ENCODE peak calls at places on chromosomes 13 and 19, in ten cellular contexts. One of them, this sample, is unnamed.
A peak's percentile ranks its signal among the peaks of the same experiment; 100 is the strongest.

GRCh38 chr19:46000497-46001246 is 5.4 kb downstream of the CCDC61 start:
- DNase-seq in T-cell: peak; percentile 78
- DNase-seq in GM23338: peak; percentile 85
- DNase-seq in stimulated activated CD4-positive, alpha-beta T cell treated with anti-CD3 and anti-CD28 coated beads, Interleukin-2, amount 100 ng/mL, for 48 hours: peak; percentile 46
- DNase-seq in left colon: peak; percentile 58
- DNase-seq in stimulated activated CD8-positive, alpha-beta memory T cell treated with anti-CD3 and anti-CD28 coated beads, Interleukin-7, amount 100 ng/mL, for 24 hours: no peak
- DNase-seq in choroid plexus epithelial cell: peak; percentile 35
- DNase-seq in fibroblast of pulmonary artery: no peak
- DNase-seq in OCI-LY7: peak; percentile 81
- DNase-seq in activated CD4-positive, CD25-positive, alpha-beta regulatory T cell treated with anti-CD3 and anti-CD28 coated beads, Interleukin-2, amount 50 U/mL, for 72 hours: peak; percentile 56
- DNase-seq in this sample: no peak

GRCh38 chr13:49356224-49356623 is 87.6 kb downstream of the CAB39L start:
- DNase-seq in T-cell: no peak
- DNase-seq in GM23338: no peak
- DNase-seq in stimulated activated CD4-positive, alpha-beta T cell treated with anti-CD3 and anti-CD28 coated beads, Interleukin-2, amount 100 ng/mL, for 48 hours: no peak
- DNase-seq in left colon: no peak
- DNase-seq in stimulated activated CD8-positive, alpha-beta memory T cell treated with anti-CD3 and anti-CD28 coated beads, Interleukin-7, amount 100 ng/mL, for 24 hours: no peak
- DNase-seq in choroid plexus epithelial cell: peak; percentile 92
- DNase-seq in fibroblast of pulmonary artery: peak; percentile 81
- DNase-seq in OCI-LY7: no peak
- DNase-seq in activated CD4-positive, CD25-positive, alpha-beta regulatory T cell treated with anti-CD3 and anti-CD28 coated beads, Interleukin-2, amount 50 U/mL, for 72 hours: no peak
- DNase-seq in this sample: no peak

GRCh38 chr13:27290715-27291114 is 20.1 kb downstream of the RASL11A start:
- DNase-seq in T-cell: no peak
- DNase-seq in GM23338: peak; percentile 26
- DNase-seq in stimulated activated CD4-positive, alpha-beta T cell treated with anti-CD3 and anti-CD28 coated beads, Interleukin-2, amount 100 ng/mL, for 48 hours: no peak
- DNase-seq in left colon: no peak
- DNase-seq in stimulated activated CD8-positive, alpha-beta memory T cell treated with anti-CD3 and anti-CD28 coated beads, Interleukin-7, amount 100 ng/mL, for 24 hours: no peak
- DNase-seq in choroid plexus epithelial cell: no peak
- DNase-seq in fibroblast of pulmonary artery: no peak
- DNase-seq in OCI-LY7: no peak
- DNase-seq in activated CD4-positive, CD25-positive, alpha-beta regulatory T cell treated with anti-CD3 and anti-CD28 coated beads, Interleukin-2, amount 50 U/mL, for 72 hours: no peak
- DNase-seq in this sample: no peak

GRCh38 chr13:80239571-80240255 is 101.2 kb downstream of the SPRY2 start:
- DNase-seq in T-cell: no peak
- DNase-seq in GM23338: no peak
- DNase-seq in stimulated activated CD4-positive, alpha-beta T cell treated with anti-CD3 and anti-CD28 coated beads, Interleukin-2, amount 100 ng/mL, for 48 hours: no peak
- DNase-seq in left colon: no peak
- DNase-seq in stimulated activated CD8-positive, alpha-beta memory T cell treated with anti-CD3 and anti-CD28 coated beads, Interleukin-7, amount 100 ng/mL, for 24 hours: no peak
- DNase-seq in choroid plexus epithelial cell: peak; percentile 37
- DNase-seq in fibroblast of pulmonary artery: no peak
- DNase-seq in OCI-LY7: no peak
- DNase-seq in activated CD4-positive, CD25-positive, alpha-beta regulatory T cell treated with anti-CD3 and anti-CD28 coated beads, Interleukin-2, amount 50 U/mL, for 72 hours: no peak
- DNase-seq in this sample: no peak

GRCh38 chr13:96491103-96491502 is 401.2 kb downstream of the HS6ST3 start:
- DNase-seq in T-cell: no peak
- DNase-seq in GM23338: no peak
- DNase-seq in stimulated activated CD4-positive, alpha-beta T cell treated with anti-CD3 and anti-CD28 coated beads, Interleukin-2, amount 100 ng/mL, for 48 hours: no peak
- DNase-seq in left colon: no peak
- DNase-seq in stimulated activated CD8-positive, alpha-beta memory T cell treated with anti-CD3 and anti-CD28 coated beads, Interleukin-7, amount 100 ng/mL, for 24 hours: no peak
- DNase-seq in choroid plexus epithelial cell: no peak
- DNase-seq in fibroblast of pulmonary artery: no peak
- DNase-seq in OCI-LY7: no peak
- DNase-seq in activated CD4-positive, CD25-positive, alpha-beta regulatory T cell treated with anti-CD3 and anti-CD28 coated beads, Interleukin-2, amount 50 U/mL, for 72 hours: no peak
- DNase-seq in this sample: no peak

GRCh38 chr13:19587635-19588300 is 26.4 kb upstream of the TPTE2 start:
- DNase-seq in T-cell: no peak
- DNase-seq in GM23338: peak; percentile 62
- DNase-seq in stimulated activated CD4-positive, alpha-beta T cell treated with anti-CD3 and anti-CD28 coated beads, Interleukin-2, amount 100 ng/mL, for 48 hours: peak; percentile 16
- DNase-seq in left colon: no peak
- DNase-seq in stimulated activated CD8-positive, alpha-beta memory T cell treated with anti-CD3 and anti-CD28 coated beads, Interleukin-7, amount 100 ng/mL, for 24 hours: no peak
- DNase-seq in choroid plexus epithelial cell: peak; percentile 78
- DNase-seq in fibroblast of pulmonary artery: peak; percentile 57
- DNase-seq in OCI-LY7: peak; percentile 59
- DNase-seq in activated CD4-positive, CD25-positive, alpha-beta regulatory T cell treated with anti-CD3 and anti-CD28 coated beads, Interleukin-2, amount 50 U/mL, for 72 hours: no peak
- DNase-seq in this sample: no peak

GRCh38 chr19:5877869-5878268 is 7.5 kb upstream of the FUT5 start:
- DNase-seq in T-cell: no peak
- DNase-seq in GM23338: no peak
- DNase-seq in stimulated activated CD4-positive, alpha-beta T cell treated with anti-CD3 and anti-CD28 coated beads, Interleukin-2, amount 100 ng/mL, for 48 hours: no peak
- DNase-seq in left colon: no peak
- DNase-seq in stimulated activated CD8-positive, alpha-beta memory T cell treated with anti-CD3 and anti-CD28 coated beads, Interleukin-7, amount 100 ng/mL, for 24 hours: no peak
- DNase-seq in choroid plexus epithelial cell: no peak
- DNase-seq in fibroblast of pulmonary artery: no peak
- DNase-seq in OCI-LY7: no peak
- DNase-seq in activated CD4-positive, CD25-positive, alpha-beta regulatory T cell treated with anti-CD3 and anti-CD28 coated beads, Interleukin-2, amount 50 U/mL, for 72 hours: no peak
- DNase-seq in this sample: no peak

GRCh38 chr13:81639984-81640582 is 1299.2 kb upstream of the SPRY2 start:
- DNase-seq in T-cell: no peak
- DNase-seq in GM23338: peak; percentile 36
- DNase-seq in stimulated activated CD4-positive, alpha-beta T cell treated with anti-CD3 and anti-CD28 coated beads, Interleukin-2, amount 100 ng/mL, for 48 hours: no peak
- DNase-seq in left colon: no peak
- DNase-seq in stimulated activated CD8-positive, alpha-beta memory T cell treated with anti-CD3 and anti-CD28 coated beads, Interleukin-7, amount 100 ng/mL, for 24 hours: no peak
- DNase-seq in choroid plexus epithelial cell: peak; percentile 19
- DNase-seq in fibroblast of pulmonary artery: no peak
- DNase-seq in OCI-LY7: peak; percentile 1
- DNase-seq in activated CD4-positive, CD25-positive, alpha-beta regulatory T cell treated with anti-CD3 and anti-CD28 coated beads, Interleukin-2, amount 50 U/mL, for 72 hours: no peak
- DNase-seq in this sample: no peak

GRCh38 chr13:99792079-99792921 is 179.3 kb downstream of the ZIC5 start:
- DNase-seq in T-cell: no peak
- DNase-seq in GM23338: peak; percentile 51
- DNase-seq in stimulated activated CD4-positive, alpha-beta T cell treated with anti-CD3 and anti-CD28 coated beads, Interleukin-2, amount 100 ng/mL, for 48 hours: no peak
- DNase-seq in left colon: no peak
- DNase-seq in stimulated activated CD8-positive, alpha-beta memory T cell treated with anti-CD3 and anti-CD28 coated beads, Interleukin-7, amount 100 ng/mL, for 24 hours: no peak
- DNase-seq in choroid plexus epithelial cell: no peak
- DNase-seq in fibroblast of pulmonary artery: no peak
- DNase-seq in OCI-LY7: no peak
- DNase-seq in activated CD4-positive, CD25-positive, alpha-beta regulatory T cell treated with anti-CD3 and anti-CD28 coated beads, Interleukin-2, amount 50 U/mL, for 72 hours: no peak
- DNase-seq in this sample: no peak

GRCh38 chr13:28375250-28375930 is 119.5 kb downstream of the FLT1 start:
- DNase-seq in T-cell: no peak
- DNase-seq in GM23338: no peak
- DNase-seq in stimulated activated CD4-positive, alpha-beta T cell treated with anti-CD3 and anti-CD28 coated beads, Interleukin-2, amount 100 ng/mL, for 48 hours: no peak
- DNase-seq in left colon: no peak
- DNase-seq in stimulated activated CD8-positive, alpha-beta memory T cell treated with anti-CD3 and anti-CD28 coated beads, Interleukin-7, amount 100 ng/mL, for 24 hours: no peak
- DNase-seq in choroid plexus epithelial cell: no peak
- DNase-seq in fibroblast of pulmonary artery: no peak
- DNase-seq in OCI-LY7: no peak
- DNase-seq in activated CD4-positive, CD25-positive, alpha-beta regulatory T cell treated with anti-CD3 and anti-CD28 coated beads, Interleukin-2, amount 50 U/mL, for 72 hours: no peak
- DNase-seq in this sample: no peak

GRCh38 chr19:56683119-56683518 is 11.6 kb upstream of the ZNF835 start:
- DNase-seq in T-cell: no peak
- DNase-seq in GM23338: no peak
- DNase-seq in stimulated activated CD4-positive, alpha-beta T cell treated with anti-CD3 and anti-CD28 coated beads, Interleukin-2, amount 100 ng/mL, for 48 hours: no peak
- DNase-seq in left colon: no peak
- DNase-seq in stimulated activated CD8-positive, alpha-beta memory T cell treated with anti-CD3 and anti-CD28 coated beads, Interleukin-7, amount 100 ng/mL, for 24 hours: no peak
- DNase-seq in choroid plexus epithelial cell: no peak
- DNase-seq in fibroblast of pulmonary artery: no peak
- DNase-seq in OCI-LY7: no peak
- DNase-seq in activated CD4-positive, CD25-positive, alpha-beta regulatory T cell treated with anti-CD3 and anti-CD28 coated beads, Interleukin-2, amount 50 U/mL, for 72 hours: no peak
- DNase-seq in this sample: no peak

GRCh38 chr19:9834726-9835506 is at the start of gene PIN1:
- DNase-seq in T-cell: peak; percentile 99
- DNase-seq in GM23338: peak; percentile 100
- DNase-seq in stimulated activated CD4-positive, alpha-beta T cell treated with anti-CD3 and anti-CD28 coated beads, Interleukin-2, amount 100 ng/mL, for 48 hours: peak; percentile 99
- DNase-seq in left colon: peak; percentile 99
- DNase-seq in stimulated activated CD8-positive, alpha-beta memory T cell treated with anti-CD3 and anti-CD28 coated beads, Interleukin-7, amount 100 ng/mL, for 24 hours: peak; percentile 96
- DNase-seq in choroid plexus epithelial cell: peak; percentile 99
- DNase-seq in fibroblast of pulmonary artery: peak; percentile 98
- DNase-seq in OCI-LY7: peak; percentile 99
- DNase-seq in activated CD4-positive, CD25-positive, alpha-beta regulatory T cell treated with anti-CD3 and anti-CD28 coated beads, Interleukin-2, amount 50 U/mL, for 72 hours: peak; percentile 99
- DNase-seq in this sample: peak; percentile 98

GRCh38 chr13:31038834-31039552 is 106.5 kb downstream of the TEX26 start:
- DNase-seq in T-cell: no peak
- DNase-seq in GM23338: no peak
- DNase-seq in stimulated activated CD4-positive, alpha-beta T cell treated with anti-CD3 and anti-CD28 coated beads, Interleukin-2, amount 100 ng/mL, for 48 hours: no peak
- DNase-seq in left colon: no peak
- DNase-seq in stimulated activated CD8-positive, alpha-beta memory T cell treated with anti-CD3 and anti-CD28 coated beads, Interleukin-7, amount 100 ng/mL, for 24 hours: no peak
- DNase-seq in choroid plexus epithelial cell: peak; percentile 74
- DNase-seq in fibroblast of pulmonary artery: no peak
- DNase-seq in OCI-LY7: peak; percentile 72
- DNase-seq in activated CD4-positive, CD25-positive, alpha-beta regulatory T cell treated with anti-CD3 and anti-CD28 coated beads, Interleukin-2, amount 50 U/mL, for 72 hours: no peak
- DNase-seq in this sample: peak; percentile 17

GRCh38 chr13:93746589-93746988 is 520.0 kb downstream of the GPC6 start:
- DNase-seq in T-cell: no peak
- DNase-seq in GM23338: no peak
- DNase-seq in stimulated activated CD4-positive, alpha-beta T cell treated with anti-CD3 and anti-CD28 coated beads, Interleukin-2, amount 100 ng/mL, for 48 hours: no peak
- DNase-seq in left colon: no peak
- DNase-seq in stimulated activated CD8-positive, alpha-beta memory T cell treated with anti-CD3 and anti-CD28 coated beads, Interleukin-7, amount 100 ng/mL, for 24 hours: no peak
- DNase-seq in choroid plexus epithelial cell: no peak
- DNase-seq in fibroblast of pulmonary artery: no peak
- DNase-seq in OCI-LY7: no peak
- DNase-seq in activated CD4-positive, CD25-positive, alpha-beta regulatory T cell treated with anti-CD3 and anti-CD28 coated beads, Interleukin-2, amount 50 U/mL, for 72 hours: no peak
- DNase-seq in this sample: no peak

GRCh38 chr19:10861118-10861651 is 10.2 kb upstream of the CARM1 start:
- DNase-seq in T-cell: no peak
- DNase-seq in GM23338: peak; percentile 83
- DNase-seq in stimulated activated CD4-positive, alpha-beta T cell treated with anti-CD3 and anti-CD28 coated beads, Interleukin-2, amount 100 ng/mL, for 48 hours: peak; percentile 32
- DNase-seq in left colon: no peak
- DNase-seq in stimulated activated CD8-positive, alpha-beta memory T cell treated with anti-CD3 and anti-CD28 coated beads, Interleukin-7, amount 100 ng/mL, for 24 hours: no peak
- DNase-seq in choroid plexus epithelial cell: peak; percentile 56
- DNase-seq in fibroblast of pulmonary artery: peak; percentile 43
- DNase-seq in OCI-LY7: peak; percentile 67
- DNase-seq in activated CD4-positive, CD25-positive, alpha-beta regulatory T cell treated with anti-CD3 and anti-CD28 coated beads, Interleukin-2, amount 50 U/mL, for 72 hours: no peak
- DNase-seq in this sample: peak; percentile 21

GRCh38 chr19:4367781-4368127 is 24.4 kb downstream of the MPND start:
- DNase-seq in T-cell: no peak
- DNase-seq in GM23338: no peak
- DNase-seq in stimulated activated CD4-positive, alpha-beta T cell treated with anti-CD3 and anti-CD28 coated beads, Interleukin-2, amount 100 ng/mL, for 48 hours: no peak
- DNase-seq in left colon: no peak
- DNase-seq in stimulated activated CD8-positive, alpha-beta memory T cell treated with anti-CD3 and anti-CD28 coated beads, Interleukin-7, amount 100 ng/mL, for 24 hours: no peak
- DNase-seq in choroid plexus epithelial cell: no peak
- DNase-seq in fibroblast of pulmonary artery: no peak
- DNase-seq in OCI-LY7: no peak
- DNase-seq in activated CD4-positive, CD25-positive, alpha-beta regulatory T cell treated with anti-CD3 and anti-CD28 coated beads, Interleukin-2, amount 50 U/mL, for 72 hours: no peak
- DNase-seq in this sample: no peak